ENCODE peak calls at places on chromosomes 16 and 17, in six cellular contexts. One of them, this sample, is unnamed.

GRCh38 chr17:66044083-66044482 is 147.8 kb downstream of the CEP112 start:
- DNase-seq in sigmoid colon: no peak
- DNase-seq in HCT116: no peak
- DNase-seq in stomach: no peak
- DNase-seq in GM12891: no peak
- DNase-seq in breast epithelium: no peak
- DNase-seq in this sample: no peak

GRCh38 chr17:82188001-82188961 is 24.4 kb downstream of the CCDC57 start:
- DNase-seq in sigmoid colon: no peak
- DNase-seq in HCT116: no peak
- DNase-seq in stomach: no peak
- DNase-seq in GM12891: no peak
- DNase-seq in breast epithelium: no peak
- DNase-seq in this sample: no peak

GRCh38 chr17:32487460-32488176 is 825 bp downstream of the CDK5R1 start:
- DNase-seq in sigmoid colon: no peak
- DNase-seq in HCT116: no peak
- DNase-seq in stomach: no peak
- DNase-seq in GM12891: no peak
- DNase-seq in breast epithelium: no peak
- DNase-seq in this sample: no peak

GRCh38 chr16:2598133-2598641 is 60.4 kb downstream of the PDPK1 start:
- DNase-seq in sigmoid colon: peak; percentile 63
- DNase-seq in HCT116: no peak
- DNase-seq in stomach: no peak
- DNase-seq in GM12891: no peak
- DNase-seq in breast epithelium: no peak
- DNase-seq in this sample: no peak

GRCh38 chr16:30775381-30776099 is 11.5 kb downstream of the ZNF629 start:
- DNase-seq in sigmoid colon: peak; percentile 91
- DNase-seq in HCT116: peak; percentile 24
- DNase-seq in stomach: peak; percentile 77
- DNase-seq in GM12891: peak; percentile 94
- DNase-seq in breast epithelium: peak; percentile 74
- DNase-seq in this sample: peak; percentile 77

GRCh38 chr16:3023415-3023668 is 400 bp downstream of the HCFC1R1 start:
- DNase-seq in sigmoid colon: no peak
- DNase-seq in HCT116: peak; percentile 73
- DNase-seq in stomach: no peak
- DNase-seq in GM12891: no peak
- DNase-seq in breast epithelium: peak; percentile 60
- DNase-seq in this sample: no peak

GRCh38 chr17:83173997-83174858 is 94.8 kb downstream of the METRNL start:
- DNase-seq in sigmoid colon: peak; percentile 60
- DNase-seq in HCT116: no peak
- DNase-seq in stomach: no peak
- DNase-seq in GM12891: peak; percentile 71
- DNase-seq in breast epithelium: peak; percentile 16
- DNase-seq in this sample: peak; percentile 53

GRCh38 chr17:51850206-51850605 is 308.3 kb downstream of the CA10 start:
- DNase-seq in sigmoid colon: no peak
- DNase-seq in HCT116: no peak
- DNase-seq in stomach: no peak
- DNase-seq in GM12891: no peak
- DNase-seq in breast epithelium: no peak
- DNase-seq in this sample: no peak

GRCh38 chr17:48633266-48633816 is 7.2 kb upstream of the HOXB9 start:
- DNase-seq in sigmoid colon: peak; percentile 51
- DNase-seq in HCT116: no peak
- DNase-seq in stomach: no peak
- DNase-seq in GM12891: no peak
- DNase-seq in breast epithelium: no peak
- DNase-seq in this sample: no peak

GRCh38 chr17:3693829-3694231 is 2.1 kb downstream of the P2RX5 start:
- DNase-seq in sigmoid colon: no peak
- DNase-seq in HCT116: no peak
- DNase-seq in stomach: no peak
- DNase-seq in GM12891: no peak
- DNase-seq in breast epithelium: no peak
- DNase-seq in this sample: no peak

GRCh38 chr17:32103476-32104113 is 38.7 kb upstream of the RHOT1 start:
- DNase-seq in sigmoid colon: no peak
- DNase-seq in HCT116: no peak
- DNase-seq in stomach: peak; percentile 43
- DNase-seq in GM12891: no peak
- DNase-seq in breast epithelium: no peak
- DNase-seq in this sample: no peak

GRCh38 chr17:80997471-80998387 is 6.1 kb downstream of the CHMP6 start:
- DNase-seq in sigmoid colon: no peak
- DNase-seq in HCT116: no peak
- DNase-seq in stomach: no peak
- DNase-seq in GM12891: peak; percentile 9
- DNase-seq in breast epithelium: no peak
- DNase-seq in this sample: no peak

GRCh38 chr17:55756689-55757088 is 5.8 kb downstream of the PCTP start:
- DNase-seq in sigmoid colon: no peak
- DNase-seq in HCT116: no peak
- DNase-seq in stomach: no peak
- DNase-seq in GM12891: no peak
- DNase-seq in breast epithelium: no peak
- DNase-seq in this sample: no peak

GRCh38 chr17:17849147-17849820 is 12.5 kb upstream of the SREBF1 start:
- DNase-seq in sigmoid colon: peak; percentile 83
- DNase-seq in HCT116: no peak
- DNase-seq in stomach: peak; percentile 62
- DNase-seq in GM12891: no peak
- DNase-seq in breast epithelium: peak; percentile 67
- DNase-seq in this sample: no peak

GRCh38 chr16:88783391-88784073 is 1.5 kb downstream of the PIEZO1 start:
- DNase-seq in sigmoid colon: peak; percentile 83
- DNase-seq in HCT116: no peak
- DNase-seq in stomach: peak; percentile 54
- DNase-seq in GM12891: no peak
- DNase-seq in breast epithelium: no peak
- DNase-seq in this sample: peak; percentile 65
- TF ChIP-seq POLR2AphosphoS5 in sigmoid colon: peak; percentile 38
- TF ChIP-seq POLR2AphosphoS5 in HCT116: peak; percentile 23
- TF ChIP-seq POLR2AphosphoS5 in stomach: peak; percentile 9
- TF ChIP-seq POLR2AphosphoS5 in GM12891: no peak
- TF ChIP-seq POLR2AphosphoS5 in breast epithelium: no peak
- TF ChIP-seq POLR2AphosphoS5 in this sample: peak; percentile 62

GRCh38 chr17:67620088-67620487 is 97.6 kb upstream of the NOL11 start:
- DNase-seq in sigmoid colon: no peak
- DNase-seq in HCT116: no peak
- DNase-seq in stomach: no peak
- DNase-seq in GM12891: no peak
- DNase-seq in breast epithelium: no peak
- DNase-seq in this sample: no peak

GRCh38 chr17:67615011-67615561 is 102.7 kb upstream of the NOL11 start:
- DNase-seq in sigmoid colon: peak; percentile 70
- DNase-seq in HCT116: no peak
- DNase-seq in stomach: no peak
- DNase-seq in GM12891: no peak
- DNase-seq in breast epithelium: no peak
- DNase-seq in this sample: peak; percentile 58

GRCh38 chr17:67615736-67616135 is 102.0 kb upstream of the NOL11 start:
- DNase-seq in sigmoid colon: no peak
- DNase-seq in HCT116: no peak
- DNase-seq in stomach: no peak
- DNase-seq in GM12891: no peak
- DNase-seq in breast epithelium: no peak
- DNase-seq in this sample: no peak

GRCh38 chr17:67619555-67619954 is 98.2 kb upstream of the NOL11 start:
- DNase-seq in sigmoid colon: no peak
- DNase-seq in HCT116: no peak
- DNase-seq in stomach: no peak
- DNase-seq in GM12891: no peak
- DNase-seq in breast epithelium: no peak
- DNase-seq in this sample: no peak

GRCh38 chr17:67617304-67617899 is 100.3 kb upstream of the NOL11 start:
- DNase-seq in sigmoid colon: no peak
- DNase-seq in HCT116: no peak
- DNase-seq in stomach: no peak
- DNase-seq in GM12891: no peak
- DNase-seq in breast epithelium: no peak
- DNase-seq in this sample: no peak
- TF ChIP-seq POLR2AphosphoS5 in sigmoid colon: no peak
- TF ChIP-seq POLR2AphosphoS5 in HCT116: no peak
- TF ChIP-seq POLR2AphosphoS5 in stomach: no peak
- TF ChIP-seq POLR2AphosphoS5 in GM12891: no peak
- TF ChIP-seq POLR2AphosphoS5 in breast epithelium: no peak
- TF ChIP-seq POLR2AphosphoS5 in this sample: no peak

GRCh38 chr17:67759355-67760171 is 41.8 kb downstream of the NOL11 start:
- DNase-seq in sigmoid colon: peak; percentile 65
- DNase-seq in HCT116: no peak
- DNase-seq in stomach: no peak
- DNase-seq in GM12891: no peak
- DNase-seq in breast epithelium: no peak
- DNase-seq in this sample: no peak
- TF ChIP-seq POLR2AphosphoS5 in sigmoid colon: no peak
- TF ChIP-seq POLR2AphosphoS5 in HCT116: no peak
- TF ChIP-seq POLR2AphosphoS5 in stomach: no peak
- TF ChIP-seq POLR2AphosphoS5 in GM12891: no peak
- TF ChIP-seq POLR2AphosphoS5 in breast epithelium: no peak
- TF ChIP-seq POLR2AphosphoS5 in this sample: no peak

DNA sequence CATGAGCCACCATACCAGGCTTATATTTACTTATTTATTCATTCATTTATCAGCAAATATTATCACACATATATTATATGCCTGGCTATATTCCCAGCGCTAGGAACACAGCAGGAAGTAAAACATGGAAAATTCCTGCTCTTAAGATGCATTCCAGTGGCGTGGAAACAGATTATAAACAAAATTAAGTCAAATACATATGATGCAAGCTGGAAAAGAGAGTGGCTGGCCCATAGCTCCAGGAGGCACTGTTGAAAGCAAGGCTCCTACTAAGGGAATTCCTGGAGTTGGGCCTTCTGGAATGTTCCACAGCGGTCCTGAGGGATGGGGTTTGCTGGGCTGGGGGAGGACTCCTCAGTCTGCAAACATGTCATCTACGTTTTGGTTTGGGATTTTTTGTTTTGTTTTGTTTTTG is 18.4 kb downstream of the ADCY9 start:
- DNase-seq in sigmoid colon: no peak
- DNase-seq in HCT116: no peak
- DNase-seq in stomach: no peak
- DNase-seq in GM12891: no peak
- DNase-seq in breast epithelium: no peak
- DNase-seq in this sample: no peak
- TF ChIP-seq POLR2AphosphoS5 in sigmoid colon: no peak
- TF ChIP-seq POLR2AphosphoS5 in HCT116: no peak
- TF ChIP-seq POLR2AphosphoS5 in stomach: peak; percentile 21
- TF ChIP-seq POLR2AphosphoS5 in GM12891: no peak
- TF ChIP-seq POLR2AphosphoS5 in breast epithelium: no peak
- TF ChIP-seq POLR2AphosphoS5 in this sample: peak; percentile 14

This sample was measured in prostate gland.